ENCODE peak calls at places on chromosomes 2 and 18, in eight cellular contexts. One of them, this sample, is unnamed.

GRCh38 chr18:79941473-79942119 is 9.9 kb downstream of the SLC66A2 start:
- DNase-seq in CD4-positive, alpha-beta T cell: no peak
- DNase-seq in lung: no peak
- DNase-seq in adrenal gland: no peak
- DNase-seq in left lung: no peak
- DNase-seq in right lobe of liver: peak; percentile 85
- DNase-seq in fibroblast of lung: no peak
- DNase-seq in tibial nerve: no peak
- DNase-seq in this sample: no peak

GRCh38 chr2:160869411-160869810 is 290.8 kb upstream of the TANK start:
- DNase-seq in CD4-positive, alpha-beta T cell: no peak
- DNase-seq in lung: peak; percentile 30
- DNase-seq in adrenal gland: no peak
- DNase-seq in left lung: no peak
- DNase-seq in right lobe of liver: no peak
- DNase-seq in fibroblast of lung: peak; percentile 94
- DNase-seq in tibial nerve: no peak
- DNase-seq in this sample: no peak

GRCh38 chr18:63339920-63340484 is 20.4 kb upstream of the BCL2 start:
- DNase-seq in CD4-positive, alpha-beta T cell: peak; percentile 15
- DNase-seq in lung: no peak
- DNase-seq in adrenal gland: no peak
- DNase-seq in left lung: no peak
- DNase-seq in right lobe of liver: no peak
- DNase-seq in fibroblast of lung: peak; percentile 19
- DNase-seq in tibial nerve: no peak
- DNase-seq in this sample: no peak

GRCh38 chr18:73824684-73825083 is 322.9 kb downstream of the FBXO15 start:
- DNase-seq in CD4-positive, alpha-beta T cell: no peak
- DNase-seq in lung: no peak
- DNase-seq in adrenal gland: no peak
- DNase-seq in left lung: no peak
- DNase-seq in right lobe of liver: no peak
- DNase-seq in fibroblast of lung: peak; percentile 74
- DNase-seq in tibial nerve: no peak
- DNase-seq in this sample: no peak

GRCh38 chr2:208820289-208820688 is 413.7 kb downstream of the PTH2R start:
- DNase-seq in CD4-positive, alpha-beta T cell: no peak
- DNase-seq in lung: no peak
- DNase-seq in adrenal gland: no peak
- DNase-seq in left lung: no peak
- DNase-seq in right lobe of liver: no peak
- DNase-seq in fibroblast of lung: peak; percentile 0
- DNase-seq in tibial nerve: no peak
- DNase-seq in this sample: no peak

GRCh38 chr2:203594541-203594940 is 59.4 kb upstream of the RAPH1 start:
- DNase-seq in CD4-positive, alpha-beta T cell: no peak
- DNase-seq in lung: no peak
- DNase-seq in adrenal gland: no peak
- DNase-seq in left lung: no peak
- DNase-seq in right lobe of liver: no peak
- DNase-seq in fibroblast of lung: peak; percentile 69
- DNase-seq in tibial nerve: no peak
- DNase-seq in this sample: no peak

GRCh38 chr2:158932246-158932645 is 36.2 kb upstream of the TANC1 start:
- DNase-seq in CD4-positive, alpha-beta T cell: no peak
- DNase-seq in lung: no peak
- DNase-seq in adrenal gland: no peak
- DNase-seq in left lung: no peak
- DNase-seq in right lobe of liver: no peak
- DNase-seq in fibroblast of lung: peak; percentile 70
- DNase-seq in tibial nerve: no peak
- DNase-seq in this sample: no peak

GRCh38 chr18:29962579-29962978 is 1080.0 kb downstream of the DSC3 start:
- DNase-seq in CD4-positive, alpha-beta T cell: no peak
- DNase-seq in lung: no peak
- DNase-seq in adrenal gland: no peak
- DNase-seq in left lung: no peak
- DNase-seq in right lobe of liver: no peak
- DNase-seq in fibroblast of lung: no peak
- DNase-seq in tibial nerve: no peak
- DNase-seq in this sample: no peak

GRCh38 chr2:23127465-23127864 is 257.5 kb upstream of the KLHL29 start:
- DNase-seq in CD4-positive, alpha-beta T cell: no peak
- DNase-seq in lung: no peak
- DNase-seq in adrenal gland: no peak
- DNase-seq in left lung: no peak
- DNase-seq in right lobe of liver: peak; percentile 89
- DNase-seq in fibroblast of lung: no peak
- DNase-seq in tibial nerve: no peak
- DNase-seq in this sample: peak; percentile 32

GRCh38 chr2:65377556-65378307 is 54.7 kb downstream of the SPRED2 start:
- DNase-seq in CD4-positive, alpha-beta T cell: no peak
- DNase-seq in lung: no peak
- DNase-seq in adrenal gland: no peak
- DNase-seq in left lung: no peak
- DNase-seq in right lobe of liver: no peak
- DNase-seq in fibroblast of lung: peak; percentile 88
- DNase-seq in tibial nerve: no peak
- DNase-seq in this sample: no peak

GRCh38 chr2:118993392-118993752 is 51.4 kb downstream of the MARCO start:
- DNase-seq in CD4-positive, alpha-beta T cell: no peak
- DNase-seq in lung: no peak
- DNase-seq in adrenal gland: no peak
- DNase-seq in left lung: no peak
- DNase-seq in right lobe of liver: peak; percentile 28
- DNase-seq in fibroblast of lung: no peak
- DNase-seq in tibial nerve: no peak
- DNase-seq in this sample: no peak

GRCh38 chr2:126856403-126856802 is 42.3 kb upstream of the TEX51 start:
- DNase-seq in CD4-positive, alpha-beta T cell: no peak
- DNase-seq in lung: peak; percentile 18
- DNase-seq in adrenal gland: no peak
- DNase-seq in left lung: no peak
- DNase-seq in right lobe of liver: no peak
- DNase-seq in fibroblast of lung: no peak
- DNase-seq in tibial nerve: no peak
- DNase-seq in this sample: peak; percentile 54

GRCh38 chr2:25692737-25693445 is 19.5 kb upstream of the DTNB start:
- DNase-seq in CD4-positive, alpha-beta T cell: no peak
- DNase-seq in lung: no peak
- DNase-seq in adrenal gland: no peak
- DNase-seq in left lung: no peak
- DNase-seq in right lobe of liver: no peak
- DNase-seq in fibroblast of lung: no peak
- DNase-seq in tibial nerve: no peak
- DNase-seq in this sample: no peak
- TF ChIP-seq CTCF in CD4-positive, alpha-beta T cell: no peak
- TF ChIP-seq CTCF in lung: no peak
- TF ChIP-seq CTCF in adrenal gland: no peak
- TF ChIP-seq CTCF in left lung: no peak
- TF ChIP-seq CTCF in right lobe of liver: no peak
- TF ChIP-seq CTCF in fibroblast of lung: no peak
- TF ChIP-seq CTCF in tibial nerve: no peak
- TF ChIP-seq CTCF in this sample: no peak

DNA sequence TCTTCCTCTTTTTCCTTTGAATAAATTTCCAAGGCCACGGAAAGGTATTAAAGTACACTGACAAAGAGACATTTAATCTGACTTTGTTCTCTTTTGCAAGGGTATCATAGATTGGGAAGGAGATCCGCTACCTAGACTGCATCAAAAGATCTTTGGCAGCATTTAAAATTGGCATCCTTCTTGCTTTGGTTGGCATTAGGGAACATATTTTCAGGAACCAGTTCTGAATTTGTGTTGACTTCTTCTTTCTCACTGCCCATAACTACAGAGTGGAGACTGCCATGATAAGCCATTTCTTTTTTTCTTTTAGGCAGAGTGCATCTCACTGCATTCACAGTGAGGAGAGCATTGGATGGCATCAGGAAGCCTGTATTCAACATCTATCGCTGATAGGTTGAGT is 83.4 kb downstream of the DOCK10 start:
- DNase-seq in CD4-positive, alpha-beta T cell: no peak
- DNase-seq in lung: no peak
- DNase-seq in adrenal gland: no peak
- DNase-seq in left lung: no peak
- DNase-seq in right lobe of liver: no peak
- DNase-seq in fibroblast of lung: no peak
- DNase-seq in tibial nerve: no peak
- DNase-seq in this sample: no peak
- H3K27ac ChIP-seq in CD4-positive, alpha-beta T cell: no peak overlapping the region
- H3K27ac ChIP-seq in lung: no peak overlapping the region
- H3K27ac ChIP-seq in adrenal gland: no peak overlapping the region
- H3K27ac ChIP-seq in left lung: peak overlapping the region; percentile 69
- H3K27ac ChIP-seq in right lobe of liver: no peak overlapping the region
- H3K27ac ChIP-seq in fibroblast of lung: no peak overlapping the region
- H3K27ac ChIP-seq in tibial nerve: peak overlapping the region; percentile 21
- H3K27ac ChIP-seq in this sample: no peak overlapping the region

DNA sequence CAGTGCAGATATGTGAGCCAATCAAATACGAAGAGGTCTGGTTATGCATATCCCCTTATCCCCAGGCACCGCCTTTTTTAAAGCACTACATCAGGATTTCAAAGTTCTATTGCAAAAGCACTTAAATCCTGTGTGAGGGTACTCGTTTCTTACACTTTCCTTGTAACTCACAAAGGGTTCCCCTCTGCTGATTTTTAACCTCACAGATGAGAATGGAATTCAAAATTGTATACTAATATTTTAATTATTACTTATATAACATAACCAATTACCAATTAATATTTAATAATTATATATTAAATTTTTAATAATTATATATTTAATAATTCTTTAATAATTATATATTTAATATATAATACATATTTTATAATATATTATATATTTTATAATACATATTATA is 126.2 kb upstream of the MAPRE2 start:
- DNase-seq in CD4-positive, alpha-beta T cell: no peak
- DNase-seq in lung: no peak
- DNase-seq in adrenal gland: no peak
- DNase-seq in left lung: no peak
- DNase-seq in right lobe of liver: no peak
- DNase-seq in fibroblast of lung: no peak
- DNase-seq in tibial nerve: no peak
- DNase-seq in this sample: no peak
- TF ChIP-seq CTCF in CD4-positive, alpha-beta T cell: no peak
- TF ChIP-seq CTCF in lung: no peak
- TF ChIP-seq CTCF in adrenal gland: no peak
- TF ChIP-seq CTCF in left lung: no peak
- TF ChIP-seq CTCF in right lobe of liver: no peak
- TF ChIP-seq CTCF in fibroblast of lung: no peak
- TF ChIP-seq CTCF in tibial nerve: no peak
- TF ChIP-seq CTCF in this sample: no peak

GRCh38 chr2:38597115-38597514 is 5.6 kb downstream of the HNRNPLL start:
- DNase-seq in CD4-positive, alpha-beta T cell: no peak
- DNase-seq in lung: no peak
- DNase-seq in adrenal gland: no peak
- DNase-seq in left lung: no peak
- DNase-seq in right lobe of liver: no peak
- DNase-seq in fibroblast of lung: no peak
- DNase-seq in tibial nerve: no peak
- DNase-seq in this sample: no peak
- H3K27ac ChIP-seq in CD4-positive, alpha-beta T cell: no peak overlapping the region
- H3K27ac ChIP-seq in lung: no peak overlapping the region
- H3K27ac ChIP-seq in adrenal gland: no peak overlapping the region
- H3K27ac ChIP-seq in left lung: peak overlapping the region; percentile 26
- H3K27ac ChIP-seq in right lobe of liver: no peak overlapping the region
- H3K27ac ChIP-seq in fibroblast of lung: no peak overlapping the region
- H3K27ac ChIP-seq in tibial nerve: no peak overlapping the region
- H3K27ac ChIP-seq in this sample: no peak overlapping the region

DNA sequence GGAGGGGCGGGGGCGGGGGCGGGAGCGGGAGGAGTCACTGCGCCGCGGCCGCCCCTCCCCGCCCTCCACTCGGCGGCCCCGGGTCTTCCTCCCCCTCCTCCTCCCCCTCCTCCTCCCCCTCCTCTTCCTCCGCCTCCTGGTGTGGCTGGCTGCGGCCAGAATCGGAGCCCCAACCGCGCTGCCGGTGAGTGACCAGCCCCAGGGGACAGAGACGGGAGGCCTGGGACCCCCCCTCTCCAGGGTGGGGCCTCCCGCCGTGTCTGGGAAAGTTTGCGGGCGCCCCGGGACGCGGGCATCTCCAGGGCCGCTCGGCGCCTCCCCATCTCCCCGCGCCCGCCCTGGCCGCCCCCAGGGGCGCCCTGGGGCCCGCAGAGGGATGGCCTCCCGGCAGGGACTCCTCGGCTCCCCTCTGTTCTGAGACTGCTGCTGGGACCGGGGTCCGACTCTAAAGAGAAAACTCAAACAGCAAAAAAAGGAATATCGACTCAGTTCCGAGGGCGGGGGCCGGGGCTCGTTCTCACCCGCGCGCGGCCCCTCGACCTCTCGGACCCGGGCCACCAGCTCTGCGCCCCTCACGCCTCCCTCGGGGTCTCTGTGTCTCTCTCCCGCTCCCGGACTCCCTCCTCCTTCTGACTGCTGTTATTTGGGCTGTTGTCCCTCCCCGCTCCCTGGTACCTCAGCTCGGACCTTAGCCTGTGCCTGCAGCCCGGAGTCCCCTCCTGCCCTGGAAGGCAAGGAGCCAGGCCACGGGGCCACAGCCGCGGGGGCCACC is at the start of gene STON1:
- DNase-seq in CD4-positive, alpha-beta T cell: peak; percentile 20
- DNase-seq in lung: no peak
- DNase-seq in adrenal gland: peak; percentile 56
- DNase-seq in left lung: peak; percentile 83
- DNase-seq in right lobe of liver: peak; percentile 49
- DNase-seq in fibroblast of lung: peak; percentile 57
- DNase-seq in tibial nerve: no peak
- DNase-seq in this sample: no peak
- TF ChIP-seq CTCF in CD4-positive, alpha-beta T cell: peak; percentile 20
- TF ChIP-seq CTCF in lung: no peak
- TF ChIP-seq CTCF in adrenal gland: no peak
- TF ChIP-seq CTCF in left lung: no peak
- TF ChIP-seq CTCF in right lobe of liver: no peak
- TF ChIP-seq CTCF in fibroblast of lung: no peak
- TF ChIP-seq CTCF in tibial nerve: no peak
- TF ChIP-seq CTCF in this sample: no peak

GRCh38 chr2:164479460-164479859 is 141.8 kb downstream of the GRB14 start:
- DNase-seq in CD4-positive, alpha-beta T cell: no peak
- DNase-seq in lung: no peak
- DNase-seq in adrenal gland: no peak
- DNase-seq in left lung: no peak
- DNase-seq in right lobe of liver: no peak
- DNase-seq in fibroblast of lung: peak; percentile 45
- DNase-seq in tibial nerve: no peak
- DNase-seq in this sample: no peak
- H3K27ac ChIP-seq in CD4-positive, alpha-beta T cell: no peak overlapping the region
- H3K27ac ChIP-seq in lung: no peak overlapping the region
- H3K27ac ChIP-seq in adrenal gland: no peak overlapping the region
- H3K27ac ChIP-seq in left lung: no peak overlapping the region
- H3K27ac ChIP-seq in right lobe of liver: no peak overlapping the region
- H3K27ac ChIP-seq in fibroblast of lung: no peak overlapping the region
- H3K27ac ChIP-seq in tibial nerve: no peak overlapping the region
- H3K27ac ChIP-seq in this sample: no peak overlapping the region